ENCODE peak calls at places on chromosomes 5 and 9, in eight cellular contexts. One of them, this sample, is unnamed.

GRCh38 chr9:36163049-36163839 is 5.9 kb upstream of the CCIN start:
- DNase-seq in psoas muscle: peak
- DNase-seq in mucosa of descending colon: peak
- DNase-seq in heart right ventricle: peak
- DNase-seq in AG04450: no peak
- DNase-seq in PC-9: no peak
- DNase-seq in fibroblast of pulmonary artery: peak
- DNase-seq in IMR-90: peak
- DNase-seq in this sample: peak

GRCh38 chr5:169242849-169243186 is 58.1 kb downstream of the SLIT3 start:
- DNase-seq in mucosa of descending colon: no peak
- DNase-seq in heart right ventricle: no peak
- DNase-seq in psoas muscle: no peak
- DNase-seq in AG04450: no peak
- DNase-seq in IMR-90: no peak
- DNase-seq in PC-9: no peak
- DNase-seq in fibroblast of pulmonary artery: no peak
- DNase-seq in this sample: no peak

GRCh38 chr9:134189475-134190231 is 25.3 kb upstream of the RNU6ATAC start:
- DNase-seq in IMR-90: no peak
- DNase-seq in AG04450: no peak
- DNase-seq in mucosa of descending colon: peak
- DNase-seq in psoas muscle: peak
- DNase-seq in heart right ventricle: no peak
- DNase-seq in fibroblast of pulmonary artery: no peak
- DNase-seq in PC-9: no peak
- DNase-seq in this sample: no peak

GRCh38 chr9:131739192-131739961 is 499 bp downstream of the RAPGEF1 start:
- DNase-seq in IMR-90: no peak
- DNase-seq in psoas muscle: peak
- DNase-seq in fibroblast of pulmonary artery: peak
- DNase-seq in heart right ventricle: peak
- DNase-seq in mucosa of descending colon: peak
- DNase-seq in AG04450: no peak
- DNase-seq in PC-9: no peak
- DNase-seq in this sample: no peak

GRCh38 chr9:117485176-117485575 is 70.3 kb upstream of the ASTN2 start:
- DNase-seq in mucosa of descending colon: no peak
- DNase-seq in fibroblast of pulmonary artery: no peak
- DNase-seq in AG04450: no peak
- DNase-seq in IMR-90: no peak
- DNase-seq in PC-9: no peak
- DNase-seq in heart right ventricle: no peak
- DNase-seq in psoas muscle: no peak
- DNase-seq in this sample: peak

GRCh38 chr9:89881431-89881830 is 276.6 kb downstream of the GADD45G start:
- DNase-seq in AG04450: no peak
- DNase-seq in IMR-90: no peak
- DNase-seq in PC-9: no peak
- DNase-seq in mucosa of descending colon: no peak
- DNase-seq in heart right ventricle: no peak
- DNase-seq in fibroblast of pulmonary artery: no peak
- DNase-seq in psoas muscle: no peak
- DNase-seq in this sample: no peak

GRCh38 chr5:157918811-157919742 is 60.1 kb upstream of the CLINT1 start:
- DNase-seq in IMR-90: no peak
- DNase-seq in AG04450: no peak
- DNase-seq in heart right ventricle: no peak
- DNase-seq in mucosa of descending colon: peak
- DNase-seq in PC-9: peak
- DNase-seq in psoas muscle: no peak
- DNase-seq in fibroblast of pulmonary artery: no peak
- DNase-seq in this sample: peak

GRCh38 chr9:130074391-130075115 is 20.8 kb downstream of the GPR107 start:
- DNase-seq in AG04450: no peak
- DNase-seq in IMR-90: no peak
- DNase-seq in mucosa of descending colon: no peak
- DNase-seq in PC-9: no peak
- DNase-seq in psoas muscle: no peak
- DNase-seq in heart right ventricle: no peak
- DNase-seq in fibroblast of pulmonary artery: peak
- DNase-seq in this sample: peak

GRCh38 chr5:38483788-38484398 is 72.6 kb downstream of the LIFR start:
- DNase-seq in IMR-90: no peak
- DNase-seq in fibroblast of pulmonary artery: no peak
- DNase-seq in PC-9: no peak
- DNase-seq in heart right ventricle: no peak
- DNase-seq in AG04450: no peak
- DNase-seq in mucosa of descending colon: no peak
- DNase-seq in psoas muscle: no peak
- DNase-seq in this sample: no peak

GRCh38 chr5:15326471-15326870 is 173.5 kb upstream of the FBXL7 start:
- DNase-seq in heart right ventricle: no peak
- DNase-seq in AG04450: no peak
- DNase-seq in fibroblast of pulmonary artery: no peak
- DNase-seq in psoas muscle: no peak
- DNase-seq in PC-9: no peak
- DNase-seq in mucosa of descending colon: no peak
- DNase-seq in IMR-90: no peak
- DNase-seq in this sample: no peak

GRCh38 chr5:72955143-72955767 is 586 bp upstream of the FCHO2 start:
- DNase-seq in IMR-90: no peak
- DNase-seq in AG04450: no peak
- DNase-seq in fibroblast of pulmonary artery: peak
- DNase-seq in mucosa of descending colon: peak
- DNase-seq in heart right ventricle: peak
- DNase-seq in psoas muscle: peak
- DNase-seq in PC-9: peak
- DNase-seq in this sample: peak

GRCh38 chr5:128271859-128272446 is 188.4 kb downstream of the SLC12A2 start:
- DNase-seq in mucosa of descending colon: no peak
- DNase-seq in psoas muscle: no peak
- DNase-seq in PC-9: peak
- DNase-seq in IMR-90: peak
- DNase-seq in heart right ventricle: no peak
- DNase-seq in AG04450: no peak
- DNase-seq in fibroblast of pulmonary artery: peak
- DNase-seq in this sample: peak
- H3K4me3 ChIP-seq in mucosa of descending colon: no peak
- H3K4me3 ChIP-seq in psoas muscle: no peak
- H3K4me3 ChIP-seq in PC-9: no peak
- H3K4me3 ChIP-seq in IMR-90: no peak
- H3K4me3 ChIP-seq in heart right ventricle: no peak
- H3K4me3 ChIP-seq in AG04450: no peak
- H3K4me3 ChIP-seq in fibroblast of pulmonary artery: no peak
- H3K4me3 ChIP-seq in this sample: no peak

GRCh38 chr5:149203896-149204544 is 62.7 kb downstream of the ABLIM3 start:
- DNase-seq in heart right ventricle: no peak
- DNase-seq in fibroblast of pulmonary artery: peak
- DNase-seq in AG04450: no peak
- DNase-seq in mucosa of descending colon: no peak
- DNase-seq in PC-9: no peak
- DNase-seq in IMR-90: peak
- DNase-seq in psoas muscle: no peak
- DNase-seq in this sample: no peak
- TF ChIP-seq CTCF in heart right ventricle: no peak
- TF ChIP-seq CTCF in fibroblast of pulmonary artery: no peak
- TF ChIP-seq CTCF in AG04450: no peak
- TF ChIP-seq CTCF in mucosa of descending colon: no peak
- TF ChIP-seq CTCF in PC-9: no peak
- TF ChIP-seq CTCF in IMR-90: no peak
- TF ChIP-seq CTCF in psoas muscle: no peak
- TF ChIP-seq CTCF in this sample: no peak

GRCh38 chr9:99210572-99210971 is 11.2 kb downstream of the ALG2 start:
- DNase-seq in heart right ventricle: no peak
- DNase-seq in fibroblast of pulmonary artery: no peak
- DNase-seq in AG04450: no peak
- DNase-seq in IMR-90: no peak
- DNase-seq in psoas muscle: no peak
- DNase-seq in mucosa of descending colon: no peak
- DNase-seq in PC-9: no peak
- DNase-seq in this sample: no peak

GRCh38 chr9:99216073-99216472 is 5.7 kb downstream of the ALG2 start:
- DNase-seq in PC-9: no peak
- DNase-seq in IMR-90: no peak
- DNase-seq in fibroblast of pulmonary artery: no peak
- DNase-seq in heart right ventricle: no peak
- DNase-seq in AG04450: no peak
- DNase-seq in psoas muscle: no peak
- DNase-seq in mucosa of descending colon: no peak
- DNase-seq in this sample: no peak

GRCh38 chr9:99211746-99212145 is 10.0 kb downstream of the ALG2 start:
- DNase-seq in fibroblast of pulmonary artery: no peak
- DNase-seq in mucosa of descending colon: no peak
- DNase-seq in psoas muscle: no peak
- DNase-seq in AG04450: no peak
- DNase-seq in IMR-90: no peak
- DNase-seq in heart right ventricle: no peak
- DNase-seq in PC-9: no peak
- DNase-seq in this sample: no peak

DNA sequence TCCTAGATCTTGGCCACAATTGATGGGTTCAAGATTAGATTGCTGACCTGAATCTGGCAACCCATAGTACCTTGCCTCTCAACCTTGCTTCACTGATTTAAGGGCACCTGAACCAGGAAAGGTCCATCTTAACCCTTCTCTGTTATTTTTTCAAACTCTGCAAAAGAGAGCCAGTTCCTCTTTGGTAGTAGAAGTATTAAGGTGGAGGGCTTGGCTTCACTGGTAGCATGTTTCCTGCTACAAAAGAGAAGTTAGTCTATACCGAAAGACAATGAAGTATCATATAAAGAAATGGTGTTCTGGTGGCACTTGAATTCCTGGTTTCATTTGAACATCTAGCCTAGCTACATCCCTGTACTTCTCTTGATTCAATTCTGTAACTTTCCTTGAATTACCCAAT is 8.5 kb downstream of the ALG2 start:
- DNase-seq in PC-9: no peak
- DNase-seq in fibroblast of pulmonary artery: no peak
- DNase-seq in psoas muscle: no peak
- DNase-seq in AG04450: no peak
- DNase-seq in IMR-90: no peak
- DNase-seq in mucosa of descending colon: no peak
- DNase-seq in heart right ventricle: no peak
- DNase-seq in this sample: no peak
- H3K4me3 ChIP-seq in PC-9: no peak
- H3K4me3 ChIP-seq in fibroblast of pulmonary artery: no peak
- H3K4me3 ChIP-seq in psoas muscle: no peak
- H3K4me3 ChIP-seq in AG04450: no peak
- H3K4me3 ChIP-seq in IMR-90: no peak
- H3K4me3 ChIP-seq in mucosa of descending colon: no peak
- H3K4me3 ChIP-seq in heart right ventricle: no peak
- H3K4me3 ChIP-seq in this sample: no peak

GRCh38 chr5:35659556-35659955 is 41.9 kb downstream of the SPEF2 start:
- DNase-seq in IMR-90: no peak
- DNase-seq in AG04450: no peak
- DNase-seq in psoas muscle: no peak
- DNase-seq in fibroblast of pulmonary artery: no peak
- DNase-seq in PC-9: no peak
- DNase-seq in heart right ventricle: no peak
- DNase-seq in mucosa of descending colon: no peak
- DNase-seq in this sample: no peak

GRCh38 chr5:35660451-35660850 is 42.8 kb downstream of the SPEF2 start:
- DNase-seq in heart right ventricle: no peak
- DNase-seq in IMR-90: no peak
- DNase-seq in fibroblast of pulmonary artery: no peak
- DNase-seq in mucosa of descending colon: no peak
- DNase-seq in PC-9: no peak
- DNase-seq in AG04450: no peak
- DNase-seq in psoas muscle: no peak
- DNase-seq in this sample: no peak

GRCh38 chr5:35656721-35657120 is 39.1 kb downstream of the SPEF2 start:
- DNase-seq in AG04450: peak
- DNase-seq in PC-9: no peak
- DNase-seq in IMR-90: peak
- DNase-seq in psoas muscle: no peak
- DNase-seq in heart right ventricle: no peak
- DNase-seq in fibroblast of pulmonary artery: peak
- DNase-seq in mucosa of descending colon: no peak
- DNase-seq in this sample: no peak

GRCh38 chr5:35657877-35658276 is 40.2 kb downstream of the SPEF2 start:
- DNase-seq in mucosa of descending colon: no peak
- DNase-seq in fibroblast of pulmonary artery: no peak
- DNase-seq in heart right ventricle: no peak
- DNase-seq in IMR-90: no peak
- DNase-seq in AG04450: no peak
- DNase-seq in psoas muscle: no peak
- DNase-seq in PC-9: no peak
- DNase-seq in this sample: no peak
- TF ChIP-seq CTCF in mucosa of descending colon: no peak
- TF ChIP-seq CTCF in fibroblast of pulmonary artery: no peak
- TF ChIP-seq CTCF in heart right ventricle: no peak
- TF ChIP-seq CTCF in IMR-90: no peak
- TF ChIP-seq CTCF in AG04450: no peak
- TF ChIP-seq CTCF in psoas muscle: no peak
- TF ChIP-seq CTCF in PC-9: no peak
- TF ChIP-seq CTCF in this sample: no peak

GRCh38 chr9:124450241-124450924 is at the start of gene ADGRD2:
- DNase-seq in fibroblast of pulmonary artery: peak
- DNase-seq in mucosa of descending colon: no peak
- DNase-seq in heart right ventricle: no peak
- DNase-seq in psoas muscle: no peak
- DNase-seq in AG04450: no peak
- DNase-seq in PC-9: no peak
- DNase-seq in IMR-90: peak
- DNase-seq in this sample: peak
- H3K4me3 ChIP-seq in fibroblast of pulmonary artery: no peak
- H3K4me3 ChIP-seq in mucosa of descending colon: no peak
- H3K4me3 ChIP-seq in heart right ventricle: no peak
- H3K4me3 ChIP-seq in psoas muscle: no peak
- H3K4me3 ChIP-seq in AG04450: peak
- H3K4me3 ChIP-seq in PC-9: no peak
- H3K4me3 ChIP-seq in IMR-90: no peak
- H3K4me3 ChIP-seq in this sample: no peak

GRCh38 chr5:176410486-176411180 is 5.7 kb downstream of the CLTB start:
- DNase-seq in psoas muscle: no peak
- DNase-seq in IMR-90: no peak
- DNase-seq in fibroblast of pulmonary artery: no peak
- DNase-seq in PC-9: peak
- DNase-seq in AG04450: no peak
- DNase-seq in mucosa of descending colon: no peak
- DNase-seq in heart right ventricle: no peak
- DNase-seq in this sample: no peak
- TF ChIP-seq CTCF in psoas muscle: no peak
- TF ChIP-seq CTCF in IMR-90: no peak
- TF ChIP-seq CTCF in fibroblast of pulmonary artery: no peak
- TF ChIP-seq CTCF in PC-9: peak
- TF ChIP-seq CTCF in AG04450: no peak
- TF ChIP-seq CTCF in mucosa of descending colon: no peak
- TF ChIP-seq CTCF in heart right ventricle: no peak
- TF ChIP-seq CTCF in this sample: no peak

GRCh38 chr9:128091571-128091970 is 23.5 kb downstream of the SLC25A25 start:
- DNase-seq in fibroblast of pulmonary artery: no peak
- DNase-seq in psoas muscle: no peak
- DNase-seq in AG04450: no peak
- DNase-seq in heart right ventricle: no peak
- DNase-seq in mucosa of descending colon: peak
- DNase-seq in IMR-90: no peak
- DNase-seq in PC-9: no peak
- DNase-seq in this sample: no peak
- H3K4me3 ChIP-seq in fibroblast of pulmonary artery: peak
- H3K4me3 ChIP-seq in psoas muscle: peak
- H3K4me3 ChIP-seq in AG04450: peak
- H3K4me3 ChIP-seq in heart right ventricle: no peak
- H3K4me3 ChIP-seq in mucosa of descending colon: no peak
- H3K4me3 ChIP-seq in IMR-90: no peak
- H3K4me3 ChIP-seq in PC-9: no peak
- H3K4me3 ChIP-seq in this sample: peak